ENCODE peak calls at places on chromosomes 11 and 22, in eight cellular contexts. N is central memory CD4-positive, alpha-beta T cell; V is GM19239; H is HEK293T; B is activated CD8-positive, alpha-beta memory T cell treated with anti-CD3 and anti-CD28 coated beads for 1 hour; K is right atrium auricular region; S is H54; I is activated T-helper 1 cell treated with Interleukin-2 at 50 U/mL for 16 hours. W is an unnamed sample.

GRCh38 chr11:62540804-62541671 is 5.6 kb downstream of the AHNAK start:
- DNase-seq in B (no peak), K (no peak), V (no peak), S (no peak), N (no peak), H (no peak), I (no peak), W (peak)

GRCh38 chr22:49142891-49143290 is 684.8 kb downstream of the BRD1 start:
- DNase-seq in V (no peak), N (no peak), H (no peak), K (no peak), I (no peak), S (no peak), B (no peak), W (no peak)

GRCh38 chr11:95324826-95325225 is 93.8 kb upstream of the SESN3 start:
- DNase-seq in B (no peak), V (no peak), S (no peak), K (no peak), H (no peak), N (no peak), I (no peak), W (no peak)

GRCh38 chr22:41690476-41690875 is 1.8 kb upstream of the SNU13 start:
- DNase-seq in V (no peak), B (no peak), S (no peak), K (no peak), I (no peak), N (no peak), H (no peak), W (no peak)

GRCh38 chr22:39940757-39941305 is 19.4 kb upstream of the TMA7B start:
- DNase-seq in B (no peak), I (no peak), V (no peak), K (no peak), S (no peak), N (peak), H (no peak), W (peak)

GRCh38 chr11:94602430-94603372 is 35.5 kb downstream of the PIWIL4 start:
- DNase-seq in I (no peak), N (no peak), S (no peak), K (peak), H (peak), V (peak), B (no peak), W (peak)

GRCh38 chr11:107780775-107781174 is 68.9 kb upstream of the SLN start:
- DNase-seq in K (no peak), N (no peak), H (no peak), B (no peak), S (no peak), V (no peak), I (no peak), W (no peak)

GRCh38 chr22:29625090-29625825 is 21.8 kb downstream of the NF2 start:
- DNase-seq in S (no peak), H (peak), I (peak), K (peak), V (no peak), N (peak), B (no peak), W (no peak)

GRCh38 chr11:16981651-16982194 is 32.5 kb downstream of the PLEKHA7 start:
- DNase-seq in N (no peak), I (no peak), S (peak), K (no peak), B (no peak), V (no peak), H (no peak), W (no peak)

GRCh38 chr11:91303754-91304153 is 920.9 kb upstream of the FAT3 start:
- DNase-seq in N (no peak), S (no peak), H (no peak), I (no peak), V (no peak), K (no peak), B (no peak), W (no peak)

GRCh38 chr11:117837070-117837776 is 12.7 kb upstream of the FXYD2 start:
- DNase-seq in V (no peak), K (peak), B (no peak), H (no peak), N (no peak), S (no peak), I (no peak), W (no peak)

GRCh38 chr11:118081241-118081958 is 4.5 kb downstream of the TMPRSS4 start:
- DNase-seq in N (no peak), I (no peak), B (no peak), V (no peak), K (no peak), S (no peak), H (no peak), W (no peak)

GRCh38 chr11:33324211-33324985 is 67.2 kb downstream of the HIPK3 start:
- DNase-seq in N (no peak), V (no peak), K (no peak), I (no peak), B (no peak), S (no peak), H (no peak), W (no peak)

GRCh38 chr11:60629399-60629798 is 70.0 kb upstream of the MS4A8 start:
- DNase-seq in N (no peak), K (no peak), S (no peak), B (no peak), V (no peak), I (no peak), H (no peak), W (no peak)

GRCh38 chr11:3164540-3165151 is 464 bp downstream of the OSBPL5 start:
- DNase-seq in H (no peak), I (no peak), B (no peak), N (no peak), K (no peak), V (no peak), S (peak), W (no peak)

GRCh38 chr11:128714881-128715280 is 21.0 kb downstream of the FLI1 start:
- DNase-seq in N (no peak), B (no peak), V (no peak), S (no peak), H (no peak), I (no peak), K (no peak), W (no peak)

GRCh38 chr22:24467340-24467739 is 27.8 kb upstream of the UPB1 start:
- DNase-seq in H (no peak), N (no peak), S (no peak), V (no peak), I (no peak), B (no peak), K (no peak), W (no peak)

GRCh38 chr22:49514656-49515055 is 313.0 kb downstream of the BRD1 start:
- DNase-seq in I (no peak), K (no peak), S (no peak), H (no peak), B (no peak), V (peak), N (no peak), W (no peak)